ENCODE peak calls at places on chromosomes 4 and X, in eight cellular contexts. U is psoas muscle; T is RWPE1; Q is CD8-positive, alpha-beta T cell; C is bronchial epithelial cell; V is nephron progenitor cell; H is tibial artery; A is Peyer's patch. E is an unnamed sample.
A peak's percentile ranks its signal among the peaks of the same experiment; 100 is the strongest.

GRCh38 chr4:88522702-88523324 is 763 bp downstream of the PYURF start:
- DNase-seq in U (peak; percentile 61), T (no peak), C (peak; percentile 37), A (peak; percentile 54), H (peak; percentile 55), Q (peak; percentile 32), V (peak; percentile 34), E (peak; percentile 43)

GRCh38 chr4:17597517-17597916 is 16.9 kb upstream of the MED28 start:
- DNase-seq in Q (no peak), T (no peak), V (no peak), U (no peak), H (no peak), A (no peak), C (peak; percentile 54), E (peak; percentile 62)

GRCh38 chrX:38954520-38954919 is 153.3 kb downstream of the MID1IP1 start:
- DNase-seq in C (no peak), H (no peak), U (no peak), A (no peak), V (no peak), Q (no peak), T (no peak), E (no peak)

GRCh38 chr4:158722291-158722916 is 792 bp downstream of the PPID start:
- DNase-seq in T (peak; percentile 31), V (peak; percentile 8), Q (no peak), H (no peak), U (no peak), C (peak; percentile 51), A (no peak), E (peak; percentile 50)

GRCh38 chrX:131063613-131064012 is 5.5 kb downstream of the ARHGAP36 start:
- DNase-seq in H (no peak), C (no peak), V (peak; percentile 23), A (no peak), Q (no peak), U (no peak), T (no peak), E (no peak)

GRCh38 chr4:141686929-141687328 is 50.5 kb downstream of the IL15 start:
- DNase-seq in T (no peak), A (no peak), U (no peak), C (no peak), V (no peak), Q (no peak), H (no peak), E (no peak)

GRCh38 chrX:30906726-30907125 is 17.7 kb upstream of the TAB3 start:
- DNase-seq in V (no peak), Q (no peak), U (no peak), C (peak; percentile 65), A (no peak), T (peak; percentile 30), H (no peak), E (peak; percentile 55)

GRCh38 chr4:144355809-144356757 is 215.6 kb upstream of the GYPA start:
- DNase-seq in V (peak; percentile 75), H (no peak), U (no peak), Q (no peak), T (peak; percentile 55), A (no peak), C (peak; percentile 89), E (peak; percentile 74)

GRCh38 chr4:82704156-82704555 is 94.4 kb downstream of the SCD5 start:
- DNase-seq in H (no peak), C (no peak), U (no peak), A (no peak), Q (no peak), V (no peak), T (no peak), E (no peak)

GRCh38 chrX:75278991-75279390 is 5.1 kb downstream of the UPRT start:
- DNase-seq in H (no peak), T (no peak), Q (no peak), C (no peak), U (no peak), A (no peak), V (no peak), E (no peak)

GRCh38 chr4:123559955-123560669 is 163.5 kb downstream of the SPRY1 start:
- DNase-seq in Q (no peak), V (no peak), H (no peak), A (no peak), T (no peak), C (no peak), U (no peak), E (no peak)

GRCh38 chrX:126770179-126770578 is 49.4 kb upstream of the PRR32 start:
- DNase-seq in C (peak; percentile 13), V (no peak), Q (no peak), H (no peak), U (no peak), A (no peak), T (peak; percentile 4), E (peak; percentile 13)

GRCh38 chrX:30577362-30577961 is at the start of gene TASL:
- DNase-seq in U (no peak), V (no peak), Q (peak; percentile 14), A (no peak), H (no peak), T (no peak), C (no peak), E (no peak)

DNA sequence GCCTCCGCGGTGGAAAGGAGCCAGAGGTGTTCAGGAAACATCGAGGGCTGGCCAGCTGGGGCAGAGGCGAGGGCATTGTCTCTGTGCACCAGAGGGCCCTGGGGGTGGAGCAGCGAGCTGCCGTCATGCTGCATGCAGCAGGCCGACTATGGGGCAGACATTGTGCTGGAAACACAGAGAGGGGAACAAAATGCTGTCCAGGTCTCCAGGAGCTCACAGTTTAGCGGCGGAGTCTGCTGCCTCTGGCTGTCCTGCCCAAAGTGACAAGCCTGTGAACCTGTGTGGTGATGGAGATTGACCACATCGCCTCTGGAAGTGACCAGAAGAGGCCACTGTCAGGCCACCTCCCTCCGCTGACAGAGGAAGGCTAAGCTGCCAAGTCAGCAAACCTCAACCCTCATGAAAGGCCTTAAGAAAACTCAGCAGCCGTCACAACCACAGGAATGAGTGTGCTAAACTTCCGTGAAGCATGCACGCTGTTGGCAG is 20.1 kb upstream of the SASH3 start:
- DNase-seq in U (peak; percentile 53), H (peak; percentile 39), A (no peak), V (no peak), Q (peak; percentile 55), T (no peak), C (peak; percentile 46), E (peak; percentile 67)
- TF ChIP-seq CTCF in U (no peak), H (no peak), A (no peak), V (no peak), Q (no peak), T (no peak), C (no peak), E (no peak)

GRCh38 chr4:178577933-178578332 is 1135.7 kb upstream of the AGA start:
- DNase-seq in H (no peak), V (no peak), C (no peak), T (no peak), U (no peak), Q (no peak), A (no peak), E (peak; percentile 24)
- TF ChIP-seq CTCF in H (no peak), V (peak; percentile 33), C (no peak), T (no peak), U (no peak), Q (no peak), A (no peak), E (peak; percentile 33)

GRCh38 chr4:39591290-39591689 is 47.4 kb downstream of the SMIM14 start:
- DNase-seq in T (peak; percentile 65), U (no peak), Q (no peak), H (no peak), A (no peak), C (peak; percentile 73), V (no peak), E (peak; percentile 70)
- TF ChIP-seq CTCF in T (peak; percentile 32), U (no peak), Q (no peak), H (no peak), A (no peak), C (peak; percentile 53), V (no peak), E (peak; percentile 61)

GRCh38 chr4:120869511-120870278 is 52.8 kb downstream of the PRDM5 start:
- DNase-seq in H (no peak), Q (no peak), T (no peak), C (no peak), U (no peak), A (no peak), V (no peak), E (no peak)

GRCh38 chr4:120871173-120871572 is 51.4 kb downstream of the PRDM5 start:
- DNase-seq in A (no peak), V (no peak), C (no peak), Q (no peak), U (no peak), H (no peak), T (no peak), E (no peak)

GRCh38 chr4:120865985-120866384 is 56.5 kb downstream of the PRDM5 start:
- DNase-seq in A (no peak), C (peak; percentile 50), Q (no peak), T (no peak), U (no peak), H (no peak), V (peak; percentile 20), E (peak; percentile 67)

GRCh38 chr4:120873554-120873953 is 49.0 kb downstream of the PRDM5 start:
- DNase-seq in H (no peak), T (no peak), A (no peak), V (no peak), Q (no peak), U (no peak), C (no peak), E (no peak)

GRCh38 chr4:120870279-120870673 is 52.2 kb downstream of the PRDM5 start:
- DNase-seq in U (no peak), T (peak; percentile 6), Q (no peak), V (no peak), A (no peak), H (no peak), C (no peak), E (no peak)
- TF ChIP-seq CTCF in U (no peak), T (no peak), Q (no peak), V (no peak), A (no peak), H (no peak), C (no peak), E (no peak)

GRCh38 chr4:154119317-154119716 is 330.4 kb upstream of the SFRP2 start:
- DNase-seq in A (no peak), V (no peak), T (peak; percentile 16), U (no peak), H (no peak), C (no peak), Q (no peak), E (peak; percentile 9)
- TF ChIP-seq CTCF in A (no peak), V (no peak), T (no peak), U (no peak), H (no peak), C (no peak), Q (no peak), E (peak; percentile 16)

E was measured in epithelial cell of esophagus.